ENCODE peak calls at places on chromosomes 11 and 22, in seven cellular contexts. One of them, this sample, is unnamed.

GRCh38 chr11:19071255-19071654 is 10.7 kb upstream of the MRGPRX2 start:
- DNase-seq in ovary: peak
- DNase-seq in SK-N-SH: peak
- DNase-seq in transverse colon: peak
- DNase-seq in A549: peak
- DNase-seq in K562: peak
- DNase-seq in stomach: peak
- DNase-seq in this sample: no peak

GRCh38 chr11:86639172-86639571 is 33.2 kb downstream of the ME3 start:
- DNase-seq in ovary: no peak
- DNase-seq in SK-N-SH: no peak
- DNase-seq in transverse colon: no peak
- DNase-seq in A549: no peak
- DNase-seq in K562: no peak
- DNase-seq in stomach: no peak
- DNase-seq in this sample: no peak

GRCh38 chr11:56948991-56949390 is 39.7 kb upstream of the OR5AK2 start:
- DNase-seq in ovary: no peak
- DNase-seq in SK-N-SH: no peak
- DNase-seq in transverse colon: no peak
- DNase-seq in A549: no peak
- DNase-seq in K562: no peak
- DNase-seq in stomach: no peak
- DNase-seq in this sample: no peak

GRCh38 chr11:2889399-2890273 is 4.1 kb upstream of the CDKN1C start:
- DNase-seq in ovary: no peak
- DNase-seq in SK-N-SH: no peak
- DNase-seq in transverse colon: no peak
- DNase-seq in A549: no peak
- DNase-seq in K562: no peak
- DNase-seq in stomach: no peak
- DNase-seq in this sample: no peak

GRCh38 chr11:20016526-20016925 is 143.7 kb downstream of the DBX1 start:
- DNase-seq in ovary: no peak
- DNase-seq in SK-N-SH: no peak
- DNase-seq in transverse colon: no peak
- DNase-seq in A549: no peak
- DNase-seq in K562: no peak
- DNase-seq in stomach: no peak
- DNase-seq in this sample: no peak

GRCh38 chr11:118522571-118523072 is 4.7 kb upstream of the TTC36 start:
- DNase-seq in ovary: no peak
- DNase-seq in SK-N-SH: peak
- DNase-seq in transverse colon: no peak
- DNase-seq in A549: no peak
- DNase-seq in K562: peak
- DNase-seq in stomach: no peak
- DNase-seq in this sample: no peak

GRCh38 chr11:23012930-23013329 is 152.7 kb upstream of the CCDC179 start:
- DNase-seq in ovary: no peak
- DNase-seq in SK-N-SH: no peak
- DNase-seq in transverse colon: no peak
- DNase-seq in A549: no peak
- DNase-seq in K562: no peak
- DNase-seq in stomach: no peak
- DNase-seq in this sample: no peak

GRCh38 chr11:45472713-45473317 is 186.7 kb upstream of the SYT13 start:
- DNase-seq in ovary: no peak
- DNase-seq in SK-N-SH: no peak
- DNase-seq in transverse colon: no peak
- DNase-seq in A549: no peak
- DNase-seq in K562: no peak
- DNase-seq in stomach: no peak
- DNase-seq in this sample: no peak

GRCh38 chr11:10502770-10503169 is 38.2 kb downstream of the RNF141 start:
- DNase-seq in ovary: peak
- DNase-seq in SK-N-SH: no peak
- DNase-seq in transverse colon: no peak
- DNase-seq in A549: no peak
- DNase-seq in K562: no peak
- DNase-seq in stomach: no peak
- DNase-seq in this sample: no peak

GRCh38 chr22:19482297-19482696 is 2.6 kb downstream of the CDC45 start:
- DNase-seq in ovary: no peak
- DNase-seq in SK-N-SH: no peak
- DNase-seq in transverse colon: no peak
- DNase-seq in A549: no peak
- DNase-seq in K562: no peak
- DNase-seq in stomach: peak
- DNase-seq in this sample: no peak

GRCh38 chr22:39298194-39298987 is 21.0 kb downstream of the RPL3 start:
- DNase-seq in ovary: no peak
- DNase-seq in SK-N-SH: no peak
- DNase-seq in transverse colon: no peak
- DNase-seq in A549: no peak
- DNase-seq in K562: no peak
- DNase-seq in stomach: no peak
- DNase-seq in this sample: no peak
- TF ChIP-seq EP300 in ovary: no peak
- TF ChIP-seq EP300 in SK-N-SH: no peak
- TF ChIP-seq EP300 in transverse colon: no peak
- TF ChIP-seq EP300 in A549: no peak
- TF ChIP-seq EP300 in K562: no peak
- TF ChIP-seq EP300 in stomach: no peak
- TF ChIP-seq EP300 in this sample: no peak

GRCh38 chr22:30249049-30250038 is 2.8 kb upstream of the LIF start:
- DNase-seq in ovary: peak
- DNase-seq in SK-N-SH: no peak
- DNase-seq in transverse colon: no peak
- DNase-seq in A549: no peak
- DNase-seq in K562: peak
- DNase-seq in stomach: no peak
- DNase-seq in this sample: no peak
- TF ChIP-seq EP300 in ovary: no peak
- TF ChIP-seq EP300 in SK-N-SH: no peak
- TF ChIP-seq EP300 in transverse colon: no peak
- TF ChIP-seq EP300 in A549: no peak
- TF ChIP-seq EP300 in K562: no peak
- TF ChIP-seq EP300 in stomach: no peak
- TF ChIP-seq EP300 in this sample: no peak

GRCh38 chr22:45239378-45240136 is 1.1 kb downstream of the KIAA0930 start:
- DNase-seq in ovary: no peak
- DNase-seq in SK-N-SH: peak
- DNase-seq in transverse colon: no peak
- DNase-seq in A549: no peak
- DNase-seq in K562: no peak
- DNase-seq in stomach: no peak
- DNase-seq in this sample: no peak
- TF ChIP-seq EP300 in ovary: no peak
- TF ChIP-seq EP300 in SK-N-SH: no peak
- TF ChIP-seq EP300 in transverse colon: no peak
- TF ChIP-seq EP300 in A549: no peak
- TF ChIP-seq EP300 in K562: no peak
- TF ChIP-seq EP300 in stomach: no peak
- TF ChIP-seq EP300 in this sample: no peak

DNA sequence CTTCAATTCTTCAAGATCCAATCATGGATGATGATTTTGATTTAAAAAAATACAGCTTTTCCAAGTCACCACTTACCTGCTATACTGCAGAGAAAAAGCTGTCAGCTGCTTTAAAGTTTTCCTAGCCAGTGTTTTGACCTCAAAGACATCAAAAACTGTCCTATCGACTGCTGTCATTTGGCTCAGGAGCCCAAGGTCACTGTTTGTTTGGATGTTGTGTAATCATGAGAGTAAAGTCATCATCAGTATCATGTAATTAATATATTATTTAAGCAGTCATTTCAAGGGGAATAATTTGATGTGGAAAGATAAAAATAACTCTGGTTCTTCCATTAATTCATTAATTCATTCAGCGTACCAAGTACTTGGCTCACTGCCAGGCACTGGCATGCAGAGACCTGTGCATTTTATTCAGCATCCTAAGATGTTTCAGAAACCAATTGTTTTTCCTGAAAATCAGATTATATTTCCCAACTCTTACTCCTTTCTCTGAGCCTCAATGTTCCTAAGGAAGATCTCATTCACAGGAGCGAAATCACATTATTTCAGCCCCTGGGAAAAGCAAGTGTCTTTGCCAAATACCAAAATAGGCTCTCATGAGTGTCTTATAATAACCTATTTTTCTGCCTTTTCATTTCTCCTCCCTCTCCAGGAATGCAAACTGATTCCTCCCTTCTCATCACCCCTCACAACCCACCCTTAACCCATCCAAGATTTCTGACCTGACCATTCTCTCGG is 59.9 kb downstream of the SLC1A2 start:
- DNase-seq in ovary: no peak
- DNase-seq in SK-N-SH: no peak
- DNase-seq in transverse colon: no peak
- DNase-seq in A549: no peak
- DNase-seq in K562: no peak
- DNase-seq in stomach: no peak
- DNase-seq in this sample: no peak
- TF ChIP-seq EP300 in ovary: no peak
- TF ChIP-seq EP300 in SK-N-SH: no peak
- TF ChIP-seq EP300 in transverse colon: no peak
- TF ChIP-seq EP300 in A549: no peak
- TF ChIP-seq EP300 in K562: no peak
- TF ChIP-seq EP300 in stomach: no peak
- TF ChIP-seq EP300 in this sample: no peak

GRCh38 chr11:64060861-64061444 is 25.2 kb downstream of the FLRT1 start:
- DNase-seq in ovary: no peak
- DNase-seq in SK-N-SH: peak
- DNase-seq in transverse colon: peak
- DNase-seq in A549: peak
- DNase-seq in K562: peak
- DNase-seq in stomach: peak
- DNase-seq in this sample: peak
- TF ChIP-seq EP300 in ovary: no peak
- TF ChIP-seq EP300 in SK-N-SH: peak
- TF ChIP-seq EP300 in transverse colon: no peak
- TF ChIP-seq EP300 in A549: no peak
- TF ChIP-seq EP300 in K562: no peak
- TF ChIP-seq EP300 in stomach: no peak
- TF ChIP-seq EP300 in this sample: no peak

This sample was measured in upper lobe of left lung.